ENCODE peak calls at places on chromosomes 2 and 18, in eight cellular contexts. G, R, H, F, E, V, U and I are unnamed samples.

GRCh38 chr2:234146087-234146826 is 95.8 kb downstream of the SPP2 start:
- DNase-seq in G (no peak), R (no peak), H (peak; percentile 85), F (no peak), E (no peak), V (no peak), U (no peak), I (no peak)

GRCh38 chr2:61878756-61879155 is 9.7 kb downstream of the CCT4 start:
- DNase-seq in G (no peak), R (no peak), H (no peak), F (no peak), E (no peak), V (no peak), U (no peak), I (no peak)

GRCh38 chr2:1855150-1855549 is 110.8 kb upstream of the PXDN start:
- DNase-seq in G (no peak), R (no peak), H (no peak), F (peak; percentile 86), E (no peak), V (no peak), U (no peak), I (no peak)

GRCh38 chr2:107325983-107326786 is 440.2 kb upstream of the ST6GAL2 start:
- DNase-seq in G (peak; percentile 30), R (no peak), H (peak; percentile 84), F (no peak), E (no peak), V (no peak), U (no peak), I (no peak)

GRCh38 chr2:158359846-158360245 is 96.7 kb downstream of the CCDC148 start:
- DNase-seq in G (no peak), R (no peak), H (no peak), F (peak; percentile 40), E (no peak), V (no peak), U (no peak), I (no peak)

GRCh38 chr2:238596571-238597551 is 170.1 kb downstream of the ASB1 start:
- DNase-seq in G (peak; percentile 84), R (no peak), H (peak; percentile 53), F (no peak), E (peak; percentile 17), V (no peak), U (no peak), I (no peak)

GRCh38 chr2:227052879-227053278 is 111.1 kb downstream of the COL4A4 start:
- DNase-seq in G (no peak), R (no peak), H (no peak), F (no peak), E (no peak), V (no peak), U (no peak), I (no peak)

GRCh38 chr2:42457011-42457410 is 36.8 kb downstream of the KCNG3 start:
- DNase-seq in G (no peak), R (peak; percentile 3), H (no peak), F (peak; percentile 65), E (no peak), V (no peak), U (no peak), I (no peak)

GRCh38 chr18:57649536-57650495 is 28.2 kb upstream of the NARS1 start:
- DNase-seq in G (no peak), R (no peak), H (peak; percentile 83), F (no peak), E (no peak), V (no peak), U (no peak), I (no peak)

GRCh38 chr2:44942304-44943030 is 965 bp downstream of the SIX3 start:
- DNase-seq in G (no peak), R (no peak), H (no peak), F (peak; percentile 66), E (no peak), V (no peak), U (no peak), I (no peak)

GRCh38 chr18:72871091-72871490 is 3.3 kb upstream of the NETO1 start:
- DNase-seq in G (no peak), R (no peak), H (no peak), F (no peak), E (no peak), V (no peak), U (no peak), I (no peak)

GRCh38 chr18:26418225-26418624 is 130.1 kb downstream of the KCTD1 start:
- DNase-seq in G (no peak), R (no peak), H (no peak), F (no peak), E (no peak), V (no peak), U (no peak), I (no peak)

GRCh38 chr2:146124741-146125140 is 1604.8 kb upstream of the ZEB2 start:
- DNase-seq in G (no peak), R (no peak), H (no peak), F (peak; percentile 8), E (no peak), V (no peak), U (no peak), I (no peak)

GRCh38 chr18:13565228-13565627 is 161.1 kb downstream of the FAM210A start:
- DNase-seq in G (peak; percentile 89), R (no peak), H (no peak), F (no peak), E (no peak), V (no peak), U (no peak), I (peak; percentile 80)

GRCh38 chr2:232951891-232952290 is 61.2 kb downstream of the NGEF start:
- DNase-seq in G (no peak), R (no peak), H (no peak), F (peak; percentile 47), E (no peak), V (no peak), U (no peak), I (no peak)

GRCh38 chr2:74428675-74429074 is 7.1 kb downstream of the WDR54 start:
- DNase-seq in G (no peak), R (no peak), H (no peak), F (no peak), E (no peak), V (no peak), U (no peak), I (no peak)

GRCh38 chr2:6917761-6918421 is 679 bp downstream of the RNF144A start:
- DNase-seq in G (no peak), R (peak; percentile 25), H (no peak), F (peak; percentile 49), E (peak; percentile 41), V (no peak), U (no peak), I (no peak)

GRCh38 chr18:76985156-76985950 is 147.2 kb downstream of the MBP start:
- DNase-seq in G (no peak), R (no peak), H (no peak), F (no peak), E (no peak), V (no peak), U (no peak), I (no peak)

GRCh38 chr2:14220101-14220500 is 412.4 kb upstream of the LRATD1 start:
- DNase-seq in G (no peak), R (peak; percentile 1), H (no peak), F (no peak), E (no peak), V (no peak), U (no peak), I (no peak)

GRCh38 chr2:183179156-183179555 is 54.9 kb downstream of the NUP35 start:
- DNase-seq in G (no peak), R (no peak), H (no peak), F (peak; percentile 16), E (no peak), V (no peak), U (no peak), I (no peak)

GRCh38 chr2:228629251-228629650 is 447.8 kb upstream of the SPHKAP start:
- DNase-seq in G (no peak), R (no peak), H (no peak), F (no peak), E (no peak), V (no peak), U (no peak), I (no peak)